ENCODE peak calls at places on chromosomes 3 and 15, in ten cellular contexts. U is CD4-positive, CD25-positive, alpha-beta regulatory T cell; H is NT2/D1; V is kidney; K is adrenal gland; L is mammary epithelial cell; B is fibroblast of lung; A is aorta; N is tibial nerve; T is A549. E is an unnamed sample.

GRCh38 chr15:74955796-74956647 is 550 bp downstream of the RPP25 start:
- DNase-seq in B (peak; percentile 53), N (peak; percentile 55), V (peak; percentile 92), U (peak; percentile 26), T (peak; percentile 47), A (peak; percentile 88), L (no peak), K (peak; percentile 91), H (peak; percentile 39), E (peak; percentile 92)

GRCh38 chr15:81279621-81280051 is 44.3 kb downstream of the STARD5 start:
- DNase-seq in U (no peak), N (no peak), H (no peak), A (no peak), V (no peak), K (no peak), L (no peak), B (no peak), T (no peak), E (no peak)

GRCh38 chr3:100175637-100176250 is 61.4 kb upstream of the FILIP1L start:
- DNase-seq in H (no peak), A (no peak), L (no peak), T (no peak), U (no peak), V (no peak), K (no peak), B (no peak), N (no peak), E (no peak)

GRCh38 chr15:21261396-21261964 is 178.8 kb downstream of the POTEB3 start:
- DNase-seq in T (no peak), B (no peak), H (no peak), L (peak; percentile 4), V (peak; percentile 80), A (peak; percentile 40), K (no peak), N (no peak), U (no peak), E (no peak)

GRCh38 chr3:3134750-3135448 is 8.2 kb downstream of the TRNT1 start:
- DNase-seq in B (peak; percentile 12), K (no peak), V (no peak), T (no peak), H (no peak), L (peak; percentile 28), U (no peak), N (no peak), A (no peak), E (no peak)

GRCh38 chr3:168974628-168975403 is 688.7 kb downstream of the MECOM start:
- DNase-seq in U (no peak), H (no peak), V (no peak), K (no peak), B (no peak), L (no peak), N (no peak), A (no peak), T (no peak), E (no peak)

GRCh38 chr3:19668163-19668562 is 265.9 kb downstream of the EFHB start:
- DNase-seq in K (no peak), T (no peak), U (no peak), N (no peak), B (no peak), V (no peak), L (no peak), H (no peak), A (no peak), E (no peak)

GRCh38 chr3:116806351-116806750 is 96.8 kb downstream of the TUSC7 start:
- DNase-seq in K (no peak), N (no peak), B (no peak), A (no peak), U (no peak), L (no peak), H (no peak), V (no peak), T (no peak), E (no peak)

GRCh38 chr3:48695113-48695753 is 9.5 kb upstream of the NCKIPSD start:
- DNase-seq in A (peak; percentile 61), V (no peak), L (peak; percentile 70), N (peak; percentile 68), H (peak; percentile 91), K (no peak), U (no peak), B (peak; percentile 77), T (no peak), E (peak; percentile 64)

GRCh38 chr3:47149339-47149933 is 14.5 kb downstream of the SETD2 start:
- DNase-seq in U (no peak), H (no peak), L (no peak), A (no peak), B (no peak), N (no peak), V (no peak), K (no peak), T (no peak), E (no peak)

GRCh38 chr3:47156418-47156817 is 7.5 kb downstream of the SETD2 start:
- DNase-seq in B (no peak), V (no peak), A (no peak), T (no peak), K (no peak), N (no peak), H (no peak), L (no peak), U (no peak), E (no peak)

GRCh38 chr3:47152578-47152977 is 11.3 kb downstream of the SETD2 start:
- DNase-seq in T (no peak), H (no peak), A (no peak), U (no peak), V (no peak), N (no peak), B (peak; percentile 43), L (no peak), K (no peak), E (no peak)

DNA sequence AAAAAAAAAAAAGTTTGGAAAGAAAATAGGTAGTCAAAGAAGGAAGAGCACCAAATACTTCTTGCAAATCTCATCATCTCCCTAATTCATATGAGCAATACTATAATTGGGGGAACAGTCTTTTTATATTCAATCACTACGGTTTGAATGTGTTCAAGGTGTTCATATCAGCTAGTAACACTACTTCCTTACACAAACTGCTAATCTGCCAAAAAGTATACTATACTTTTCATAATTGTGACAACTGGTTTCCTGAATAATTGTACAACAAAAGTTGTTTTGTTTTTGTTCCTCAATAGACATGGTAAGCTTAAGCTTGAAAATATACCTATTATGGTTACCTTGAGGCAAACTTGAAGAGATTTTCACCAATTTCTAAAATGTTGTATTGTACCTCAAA is 12.1 kb downstream of the SETD2 start:
- DNase-seq in L (no peak), H (no peak), N (no peak), B (no peak), T (no peak), A (no peak), V (no peak), U (no peak), K (no peak), E (no peak)
- H3K4me1 ChIP-seq in L (no peaks in the 10 kb centered on the region), H (no peaks in the 10 kb centered on the region), N (peaks cover 23% of the 10 kb centered on the region), B (no peaks in the 10 kb centered on the region), T (peaks cover 14% of the 10 kb centered on the region), A (peaks cover 3% of the 10 kb centered on the region), V (no peaks in the 10 kb centered on the region), U (peaks cover 40% of the 10 kb centered on the region), K (peaks cover 61% of the 10 kb centered on the region), E (peaks cover 9% of the 10 kb centered on the region)

DNA sequence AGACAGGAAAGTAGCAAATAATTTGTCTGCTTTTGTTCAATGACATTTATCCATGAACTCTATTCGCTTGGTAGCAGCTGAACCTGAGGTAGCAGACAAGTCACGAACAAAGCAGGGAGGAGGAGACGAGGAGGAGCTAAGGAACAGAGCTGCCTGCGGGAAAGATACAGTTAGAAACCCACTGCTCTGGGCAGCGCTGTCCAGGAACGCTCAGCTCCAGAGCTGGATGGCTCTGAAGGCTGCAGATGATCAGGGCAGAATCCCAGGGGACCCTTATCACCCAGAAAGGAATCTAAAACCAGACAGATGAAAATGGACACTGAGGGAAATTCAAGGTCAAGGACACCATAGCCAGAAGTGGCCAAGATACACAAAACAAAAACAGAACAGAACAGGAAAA is 257.8 kb downstream of the CD47 start:
- DNase-seq in T (no peak), V (no peak), B (no peak), K (peak; percentile 57), A (no peak), U (no peak), N (no peak), H (no peak), L (no peak), E (no peak)
- H3K4me1 ChIP-seq in T (no peaks in the 10 kb centered on the region), V (peaks cover 4% of the 10 kb centered on the region), B (no peaks in the 10 kb centered on the region), K (peaks cover 11% of the 10 kb centered on the region), A (no peaks in the 10 kb centered on the region), U (no peaks in the 10 kb centered on the region), N (no peaks in the 10 kb centered on the region), H (no peaks in the 10 kb centered on the region), L (no peaks in the 10 kb centered on the region), E (no peaks in the 10 kb centered on the region)

GRCh38 chr3:98563661-98564281 is 29.6 kb downstream of the CPOX start:
- DNase-seq in A (no peak), N (no peak), T (no peak), U (no peak), V (no peak), B (peak; percentile 79), K (no peak), H (no peak), L (peak; percentile 74), E (no peak)

GRCh38 chr3:98564282-98565005 is 29.0 kb downstream of the CPOX start:
- DNase-seq in K (no peak), U (peak; percentile 20), V (no peak), H (no peak), N (no peak), B (no peak), L (no peak), A (no peak), T (no peak), E (no peak)

GRCh38 chr3:98567646-98568280 is 25.6 kb downstream of the CPOX start:
- DNase-seq in K (no peak), V (no peak), T (no peak), N (no peak), L (no peak), H (no peak), A (no peak), U (no peak), B (no peak), E (no peak)

GRCh38 chr3:98565843-98566242 is 27.6 kb downstream of the CPOX start:
- DNase-seq in N (no peak), K (no peak), T (no peak), H (no peak), U (no peak), B (no peak), L (no peak), V (no peak), A (no peak), E (no peak)

DNA sequence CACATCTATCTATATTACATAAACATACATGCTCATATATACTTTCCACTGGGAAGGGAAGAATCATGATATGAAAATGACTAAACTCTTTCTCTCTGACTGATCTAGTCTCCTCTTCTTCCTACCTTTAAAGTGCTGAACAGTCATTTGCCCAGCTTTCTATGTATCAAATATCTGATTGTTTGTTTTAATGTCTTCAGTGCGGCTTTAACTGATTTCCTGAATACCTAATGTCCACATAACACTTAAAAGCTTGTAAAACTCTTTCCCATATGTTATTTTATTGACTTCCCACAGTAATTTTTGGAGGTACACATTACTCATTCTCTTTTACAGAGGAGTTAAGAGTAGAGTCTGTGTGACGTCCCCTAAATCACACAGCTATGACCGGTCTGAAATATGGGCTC is 28.2 kb downstream of the CPOX start:
- DNase-seq in U (no peak), B (no peak), N (no peak), A (no peak), H (no peak), T (no peak), K (no peak), V (no peak), L (peak; percentile 30), E (no peak)
- H3K4me1 ChIP-seq in U (peaks cover 71% of the 10 kb centered on the region), B (no peaks in the 10 kb centered on the region), N (no peaks in the 10 kb centered on the region), A (no peaks in the 10 kb centered on the region), H (no peaks in the 10 kb centered on the region), T (no peaks in the 10 kb centered on the region), K (no peaks in the 10 kb centered on the region), V (no peaks in the 10 kb centered on the region), L (peaks cover 15% of the 10 kb centered on the region), E (no peaks in the 10 kb centered on the region)

GRCh38 chr3:141390747-141391146 is 22.4 kb downstream of the ZBTB38 start:
- DNase-seq in L (no peak), U (no peak), K (no peak), B (no peak), T (no peak), N (no peak), A (no peak), V (no peak), H (no peak), E (no peak)
- H3K4me1 ChIP-seq in L (peaks cover 9% of the 10 kb centered on the region), U (peaks cover 20% of the 10 kb centered on the region), K (peaks cover 58% of the 10 kb centered on the region), B (peaks cover 2% of the 10 kb centered on the region), T (peaks cover 67% of the 10 kb centered on the region), N (peaks cover 5% of the 10 kb centered on the region), A (peaks cover 3% of the 10 kb centered on the region), V (no peaks in the 10 kb centered on the region), H (peaks cover 10% of the 10 kb centered on the region), E (no peaks in the 10 kb centered on the region)

E was measured in Peyer's patch.